ENCODE peak calls at places on chromosomes 3 and 15, in eight cellular contexts. A is body of pancreas; R is NCI-H1694 treated with DMSO at 0.1 percent for 48 hours; M is activated CD4-positive, alpha-beta T cell treated with anti-CD3 and anti-CD28 coated beads for 36 hours; G is H4; U is stomach; Y is hypothalamus; S is HuH-7.5. L is an unnamed sample.

GRCh38 chr15:90047956-90048575 is 46.9 kb downstream of the ZNF710 start:
- DNase-seq in A (peak; percentile 79), R (no peak), M (no peak), G (no peak), U (peak; percentile 51), Y (no peak), S (no peak), L (no peak)

GRCh38 chr3:145557405-145557804 is 603.6 kb downstream of the PLOD2 start:
- DNase-seq in A (peak; percentile 5), R (no peak), M (no peak), G (peak; percentile 71), U (no peak), Y (no peak), S (no peak), L (no peak)

GRCh38 chr3:14862303-14862660 is 43.5 kb downstream of the FGD5 start:
- DNase-seq in A (no peak), R (no peak), M (no peak), G (no peak), U (no peak), Y (no peak), S (no peak), L (no peak)

GRCh38 chr3:147407495-147408179 is 1.3 kb upstream of the ZIC4 start:
- DNase-seq in A (no peak), R (no peak), M (no peak), G (no peak), U (no peak), Y (no peak), S (no peak), L (no peak)

GRCh38 chr3:11116336-11117059 is 37.8 kb upstream of the HRH1 start:
- DNase-seq in A (no peak), R (no peak), M (no peak), G (no peak), U (no peak), Y (no peak), S (no peak), L (no peak)

GRCh38 chr15:100057281-100057680 is 284.5 kb downstream of the ADAMTS17 start:
- DNase-seq in A (no peak), R (no peak), M (no peak), G (no peak), U (no peak), Y (no peak), S (no peak), L (no peak)

GRCh38 chr15:38212759-38213158 is 39.9 kb upstream of the SPRED1 start:
- DNase-seq in A (no peak), R (no peak), M (no peak), G (no peak), U (no peak), Y (no peak), S (no peak), L (no peak)

GRCh38 chr3:194056731-194057415 is 79.1 kb upstream of the HES1 start:
- DNase-seq in A (peak; percentile 21), R (no peak), M (no peak), G (no peak), U (no peak), Y (no peak), S (no peak), L (no peak)

GRCh38 chr15:80371924-80372323 is 32.3 kb upstream of the ARNT2 start:
- DNase-seq in A (no peak), R (no peak), M (no peak), G (no peak), U (no peak), Y (no peak), S (no peak), L (no peak)

GRCh38 chr3:58116161-58116955 is 94.4 kb downstream of the DNASE1L3 start:
- DNase-seq in A (no peak), R (no peak), M (peak; percentile 52), G (no peak), U (no peak), Y (no peak), S (no peak), L (peak; percentile 10)

GRCh38 chr3:183824761-183825379 is 507 bp downstream of the MAP6D1 start:
- DNase-seq in A (peak; percentile 48), R (no peak), M (peak; percentile 42), G (no peak), U (no peak), Y (no peak), S (no peak), L (peak; percentile 53)

GRCh38 chr3:22098000-22098399 is 347.0 kb upstream of the ZNF385D start:
- DNase-seq in A (no peak), R (no peak), M (no peak), G (no peak), U (no peak), Y (no peak), S (no peak), L (peak; percentile 8)

GRCh38 chr15:76994001-76994400 is 925 bp upstream of the PSTPIP1 start:
- DNase-seq in A (no peak), R (no peak), M (peak; percentile 86), G (no peak), U (peak; percentile 44), Y (no peak), S (no peak), L (peak; percentile 82)

GRCh38 chr3:184710870-184711365 is 946 bp downstream of the MAGEF1 start:
- DNase-seq in A (peak; percentile 27), R (peak; percentile 36), M (peak; percentile 59), G (no peak), U (no peak), Y (no peak), S (no peak), L (no peak)

GRCh38 chr3:114428173-114428606 is 134.4 kb downstream of the TIGIT start:
- DNase-seq in A (no peak), R (no peak), M (no peak), G (no peak), U (no peak), Y (no peak), S (no peak), L (peak; percentile 19)

GRCh38 chr3:134320749-134321148 is 53.5 kb downstream of the AMOTL2 start:
- DNase-seq in A (no peak), R (no peak), M (no peak), G (peak; percentile 48), U (peak; percentile 48), Y (no peak), S (no peak), L (no peak)

GRCh38 chr3:189233225-189233858 is 61.6 kb downstream of the TPRG1 start:
- DNase-seq in A (peak; percentile 66), R (peak; percentile 70), M (peak; percentile 54), G (peak; percentile 83), U (peak; percentile 47), Y (peak; percentile 25), S (peak; percentile 19), L (peak; percentile 40)

GRCh38 chr15:33729648-33730047 is 238.6 kb upstream of the CHRM5 start:
- DNase-seq in A (no peak), R (no peak), M (no peak), G (peak; percentile 14), U (no peak), Y (no peak), S (no peak), L (no peak)

GRCh38 chr3:51568978-51569377 is 30.5 kb downstream of the RAD54L2 start:
- DNase-seq in A (no peak), R (no peak), M (no peak), G (no peak), U (no peak), Y (no peak), S (no peak), L (peak; percentile 27)

GRCh38 chr3:86948840-86949239 is 42.1 kb downstream of the VGLL3 start:
- DNase-seq in A (no peak), R (no peak), M (no peak), G (peak; percentile 9), U (no peak), Y (no peak), S (no peak), L (no peak)

GRCh38 chr3:17808994-17809393 is 66.6 kb upstream of the TBC1D5 start:
- DNase-seq in A (peak; percentile 22), R (no peak), M (no peak), G (peak; percentile 6), U (no peak), Y (no peak), S (no peak), L (no peak)

GRCh38 chr3:188061133-188061532 is 92.8 kb upstream of the LPP start:
- DNase-seq in A (no peak), R (no peak), M (peak; percentile 76), G (peak; percentile 77), U (no peak), Y (no peak), S (no peak), L (peak; percentile 60)

GRCh38 chr3:188807002-188807401 is 364.8 kb upstream of the TPRG1 start:
- DNase-seq in A (no peak), R (no peak), M (no peak), G (peak; percentile 31), U (no peak), Y (no peak), S (no peak), L (no peak)

GRCh38 chr15:62482715-62483429 is 317.8 kb upstream of the C2CD4B start:
- DNase-seq in A (no peak), R (no peak), M (peak; percentile 44), G (peak; percentile 19), U (no peak), Y (no peak), S (no peak), L (peak; percentile 69)

GRCh38 chr3:171088984-171089754 is 62.6 kb upstream of the SLC2A2 start:
- DNase-seq in A (no peak), R (no peak), M (no peak), G (peak; percentile 58), U (no peak), Y (no peak), S (no peak), L (peak; percentile 43)

GRCh38 chr3:47573190-47574172 is 5.2 kb downstream of the CSPG5 start:
- DNase-seq in A (no peak), R (no peak), M (no peak), G (no peak), U (no peak), Y (peak; percentile 37), S (no peak), L (no peak)

GRCh38 chr15:47548189-47548588 is 169.1 kb upstream of the SEMA6D start:
- DNase-seq in A (peak; percentile 31), R (no peak), M (no peak), G (no peak), U (no peak), Y (no peak), S (no peak), L (no peak)

GRCh38 chr3:113659121-113659531 is 37.3 kb downstream of the USF3 start:
- DNase-seq in A (no peak), R (peak; percentile 85), M (no peak), G (no peak), U (no peak), Y (no peak), S (no peak), L (no peak)

GRCh38 chr15:100031665-100032357 is 298.6 kb upstream of the LYSMD4 start:
- DNase-seq in A (peak; percentile 27), R (no peak), M (no peak), G (no peak), U (no peak), Y (no peak), S (no peak), L (no peak)

GRCh38 chr15:98493966-98494511 is 154.3 kb upstream of the IGF1R start:
- DNase-seq in A (no peak), R (no peak), M (no peak), G (no peak), U (no peak), Y (no peak), S (no peak), L (no peak)

GRCh38 chr3:158160958-158161357 is 51.1 kb downstream of the RSRC1 start:
- DNase-seq in A (no peak), R (no peak), M (no peak), G (no peak), U (no peak), Y (no peak), S (no peak), L (peak; percentile 6)

GRCh38 chr15:90306560-90306959 is 41.1 kb downstream of the NGRN start:
- DNase-seq in A (no peak), R (no peak), M (peak; percentile 72), G (no peak), U (no peak), Y (no peak), S (no peak), L (peak; percentile 61)

GRCh38 chr3:146160233-146160963 is 586 bp downstream of the PLOD2 start:
- DNase-seq in A (peak; percentile 83), R (peak; percentile 62), M (peak; percentile 53), G (peak; percentile 91), U (peak; percentile 66), Y (peak; percentile 45), S (peak; percentile 79), L (no peak)

GRCh38 chr15:89375093-89376062 is 40.8 kb upstream of the POLG start:
- DNase-seq in A (no peak), R (no peak), M (no peak), G (no peak), U (no peak), Y (no peak), S (no peak), L (no peak)

L was measured in NB4.